ENCODE peak calls at places on chromosomes 11 and 22, in ten cellular contexts. F, S, J, C, Z, E, B, T, I and A are unnamed samples.
A peak's percentile ranks its signal among the peaks of the same experiment; 100 is the strongest.

GRCh38 chr22:43277091-43277490 is 66.1 kb downstream of the SCUBE1 start:
- DNase-seq in F (no peak), S (no peak), J (no peak), C (no peak), Z (no peak), E (no peak), B (no peak), T (no peak), I (no peak), A (no peak)

GRCh38 chr22:18148508-18148965 is 1.4 kb upstream of the USP18 start:
- DNase-seq in F (no peak), S (no peak), J (no peak), C (no peak), Z (no peak), E (no peak), B (no peak), T (no peak), I (no peak), A (no peak)

GRCh38 chr22:47928626-47929025 is 1166.2 kb downstream of the TBC1D22A start:
- DNase-seq in F (peak; percentile 56), S (no peak), J (no peak), C (no peak), Z (no peak), E (no peak), B (no peak), T (no peak), I (no peak), A (peak; percentile 61)

GRCh38 chr11:75867778-75868374 is 52.9 kb downstream of the UVRAG start:
- DNase-seq in F (peak; percentile 76), S (peak; percentile 57), J (peak; percentile 85), C (peak; percentile 15), Z (no peak), E (peak; percentile 5), B (peak; percentile 77), T (peak; percentile 59), I (no peak), A (peak; percentile 5)

GRCh38 chr11:77153276-77154185 is 25.5 kb downstream of the MYO7A start:
- DNase-seq in F (no peak), S (no peak), J (no peak), C (no peak), Z (peak; percentile 64), E (no peak), B (no peak), T (no peak), I (no peak), A (no peak)

GRCh38 chr11:128747728-128748148 is 53.9 kb downstream of the FLI1 start:
- DNase-seq in F (no peak), S (no peak), J (no peak), C (no peak), Z (no peak), E (no peak), B (no peak), T (no peak), I (no peak), A (no peak)

GRCh38 chr11:126601136-126601535 is 245.7 kb downstream of the ST3GAL4 start:
- DNase-seq in F (no peak), S (no peak), J (no peak), C (no peak), Z (no peak), E (no peak), B (no peak), T (no peak), I (no peak), A (no peak)

GRCh38 chr11:1570896-1571759 is 943 bp downstream of the DUSP8 start:
- DNase-seq in F (no peak), S (no peak), J (no peak), C (no peak), Z (peak; percentile 81), E (no peak), B (no peak), T (no peak), I (peak; percentile 46), A (no peak)

GRCh38 chr22:24951942-24952836 is at the start of gene KIAA1671:
- DNase-seq in F (no peak), S (peak; percentile 23), J (peak; percentile 83), C (peak; percentile 69), Z (peak; percentile 95), E (peak; percentile 65), B (peak; percentile 50), T (peak; percentile 87), I (peak; percentile 84), A (peak; percentile 92)

GRCh38 chr22:50062509-50063135 is 4.5 kb upstream of the TTLL8 start:
- DNase-seq in F (no peak), S (no peak), J (no peak), C (no peak), Z (peak; percentile 67), E (no peak), B (no peak), T (no peak), I (no peak), A (no peak)

GRCh38 chr11:44916797-44917196 is 33.9 kb downstream of the TP53I11 start:
- DNase-seq in F (no peak), S (no peak), J (no peak), C (no peak), Z (no peak), E (no peak), B (no peak), T (no peak), I (no peak), A (peak; percentile 43)

GRCh38 chr11:69874178-69874983 is 55.2 kb upstream of the FGF3 start:
- DNase-seq in F (no peak), S (no peak), J (no peak), C (no peak), Z (no peak), E (no peak), B (no peak), T (no peak), I (no peak), A (no peak)

GRCh38 chr11:1437500-1437899 is 47.8 kb downstream of the BRSK2 start:
- DNase-seq in F (no peak), S (peak; percentile 34), J (peak; percentile 73), C (no peak), Z (no peak), E (no peak), B (peak; percentile 81), T (no peak), I (no peak), A (no peak)

GRCh38 chr11:112644410-112645131 is 316.6 kb upstream of the NCAM1 start:
- DNase-seq in F (no peak), S (no peak), J (no peak), C (no peak), Z (no peak), E (no peak), B (no peak), T (no peak), I (no peak), A (no peak)